ENCODE peak calls at places on chromosomes 11 and 22, in six cellular contexts. One of them, this sample, is unnamed.

GRCh38 chr11:120817131-120817530 is 206.8 kb upstream of the TBCEL start:
- DNase-seq in uterus: no peak
- DNase-seq in thoracic aorta: no peak
- DNase-seq in type B pancreatic cell: no peak
- DNase-seq in AG10803: no peak
- DNase-seq in GM23338: no peak
- DNase-seq in this sample: no peak

GRCh38 chr22:39967103-39967829 is 7.1 kb downstream of the TMA7B start:
- DNase-seq in uterus: no peak
- DNase-seq in thoracic aorta: no peak
- DNase-seq in type B pancreatic cell: no peak
- DNase-seq in AG10803: peak; percentile 35
- DNase-seq in GM23338: no peak
- DNase-seq in this sample: no peak

GRCh38 chr22:37747090-37747714 is 50.4 kb downstream of the TRIOBP start:
- DNase-seq in uterus: peak; percentile 57
- DNase-seq in thoracic aorta: no peak
- DNase-seq in type B pancreatic cell: no peak
- DNase-seq in AG10803: peak; percentile 43
- DNase-seq in GM23338: no peak
- DNase-seq in this sample: peak; percentile 55

GRCh38 chr11:117226388-117227385 is 5.2 kb downstream of the PCSK7 start:
- DNase-seq in uterus: no peak
- DNase-seq in thoracic aorta: no peak
- DNase-seq in type B pancreatic cell: no peak
- DNase-seq in AG10803: peak; percentile 78
- DNase-seq in GM23338: peak; percentile 90
- DNase-seq in this sample: peak; percentile 53

GRCh38 chr11:71580057-71581003 is 2.3 kb downstream of the KRTAP5-11 start:
- DNase-seq in uterus: peak; percentile 24
- DNase-seq in thoracic aorta: no peak
- DNase-seq in type B pancreatic cell: no peak
- DNase-seq in AG10803: peak; percentile 80
- DNase-seq in GM23338: peak; percentile 83
- DNase-seq in this sample: peak; percentile 52

GRCh38 chr22:30610299-30610698 is 3.3 kb downstream of the TCN2 start:
- DNase-seq in uterus: no peak
- DNase-seq in thoracic aorta: no peak
- DNase-seq in type B pancreatic cell: no peak
- DNase-seq in AG10803: no peak
- DNase-seq in GM23338: no peak
- DNase-seq in this sample: no peak

GRCh38 chr11:1564535-1565172 is 7.4 kb downstream of the DUSP8 start:
- DNase-seq in uterus: peak; percentile 78
- DNase-seq in thoracic aorta: peak; percentile 67
- DNase-seq in type B pancreatic cell: peak; percentile 88
- DNase-seq in AG10803: peak; percentile 67
- DNase-seq in GM23338: peak; percentile 84
- DNase-seq in this sample: peak; percentile 87

GRCh38 chr11:19474211-19474610 is 233.5 kb upstream of the E2F8 start:
- DNase-seq in uterus: no peak
- DNase-seq in thoracic aorta: no peak
- DNase-seq in type B pancreatic cell: no peak
- DNase-seq in AG10803: no peak
- DNase-seq in GM23338: no peak
- DNase-seq in this sample: no peak

GRCh38 chr11:1554981-1555712 is 16.9 kb downstream of the DUSP8 start:
- DNase-seq in uterus: no peak
- DNase-seq in thoracic aorta: no peak
- DNase-seq in type B pancreatic cell: no peak
- DNase-seq in AG10803: no peak
- DNase-seq in GM23338: no peak
- DNase-seq in this sample: no peak

GRCh38 chr22:21591695-21592094 is 24.2 kb downstream of the UBE2L3 start:
- DNase-seq in uterus: no peak
- DNase-seq in thoracic aorta: peak; percentile 18
- DNase-seq in type B pancreatic cell: no peak
- DNase-seq in AG10803: no peak
- DNase-seq in GM23338: no peak
- DNase-seq in this sample: no peak

GRCh38 chr22:44701824-44702478 is at the start of gene PRR5:
- DNase-seq in uterus: peak; percentile 69
- DNase-seq in thoracic aorta: no peak
- DNase-seq in type B pancreatic cell: peak; percentile 84
- DNase-seq in AG10803: peak; percentile 93
- DNase-seq in GM23338: peak; percentile 71
- DNase-seq in this sample: peak; percentile 82

GRCh38 chr11:20042717-20043392 is 117.4 kb downstream of the DBX1 start:
- DNase-seq in uterus: no peak
- DNase-seq in thoracic aorta: no peak
- DNase-seq in type B pancreatic cell: no peak
- DNase-seq in AG10803: no peak
- DNase-seq in GM23338: peak; percentile 24
- DNase-seq in this sample: no peak

GRCh38 chr11:1371836-1372465 is 17.8 kb upstream of the BRSK2 start:
- DNase-seq in uterus: no peak
- DNase-seq in thoracic aorta: no peak
- DNase-seq in type B pancreatic cell: no peak
- DNase-seq in AG10803: no peak
- DNase-seq in GM23338: no peak
- DNase-seq in this sample: no peak

GRCh38 chr22:23375031-23375827 is 194.9 kb downstream of the BCR start:
- DNase-seq in uterus: no peak
- DNase-seq in thoracic aorta: no peak
- DNase-seq in type B pancreatic cell: no peak
- DNase-seq in AG10803: no peak
- DNase-seq in GM23338: no peak
- DNase-seq in this sample: no peak

GRCh38 chr11:1121343-1122331 is 36.1 kb upstream of the MUC5AC start:
- DNase-seq in uterus: no peak
- DNase-seq in thoracic aorta: no peak
- DNase-seq in type B pancreatic cell: peak; percentile 69
- DNase-seq in AG10803: no peak
- DNase-seq in GM23338: no peak
- DNase-seq in this sample: no peak

GRCh38 chr11:78564889-78565467 is 9.7 kb downstream of the NARS2 start:
- DNase-seq in uterus: no peak
- DNase-seq in thoracic aorta: no peak
- DNase-seq in type B pancreatic cell: no peak
- DNase-seq in AG10803: peak; percentile 68
- DNase-seq in GM23338: no peak
- DNase-seq in this sample: no peak

GRCh38 chr11:119285431-119285830 is 31.5 kb downstream of the MCAM start:
- DNase-seq in uterus: no peak
- DNase-seq in thoracic aorta: no peak
- DNase-seq in type B pancreatic cell: no peak
- DNase-seq in AG10803: no peak
- DNase-seq in GM23338: no peak
- DNase-seq in this sample: no peak

GRCh38 chr11:14270690-14271542 is 88.1 kb downstream of the RRAS2 start:
- DNase-seq in uterus: no peak
- DNase-seq in thoracic aorta: no peak
- DNase-seq in type B pancreatic cell: no peak
- DNase-seq in AG10803: no peak
- DNase-seq in GM23338: no peak
- DNase-seq in this sample: no peak

GRCh38 chr11:44813401-44813800 is 86.6 kb downstream of the TSPAN18 start:
- DNase-seq in uterus: no peak
- DNase-seq in thoracic aorta: no peak
- DNase-seq in type B pancreatic cell: no peak
- DNase-seq in AG10803: no peak
- DNase-seq in GM23338: no peak
- DNase-seq in this sample: no peak

GRCh38 chr22:49849161-49850020 is 4.3 kb upstream of the ZBED4 start:
- DNase-seq in uterus: no peak
- DNase-seq in thoracic aorta: no peak
- DNase-seq in type B pancreatic cell: no peak
- DNase-seq in AG10803: no peak
- DNase-seq in GM23338: no peak
- DNase-seq in this sample: peak; percentile 26

GRCh38 chr11:47161134-47161854 is 15.4 kb downstream of the ARFGAP2 start:
- DNase-seq in uterus: peak; percentile 62
- DNase-seq in thoracic aorta: no peak
- DNase-seq in type B pancreatic cell: no peak
- DNase-seq in AG10803: peak; percentile 71
- DNase-seq in GM23338: peak; percentile 93
- DNase-seq in this sample: peak; percentile 73

GRCh38 chr22:48300877-48301276 is 1526.8 kb downstream of the BRD1 start:
- DNase-seq in uterus: no peak
- DNase-seq in thoracic aorta: no peak
- DNase-seq in type B pancreatic cell: no peak
- DNase-seq in AG10803: no peak
- DNase-seq in GM23338: no peak
- DNase-seq in this sample: no peak

GRCh38 chr22:44449061-44449682 is 48.9 kb downstream of the RTL6 start:
- DNase-seq in uterus: no peak
- DNase-seq in thoracic aorta: no peak
- DNase-seq in type B pancreatic cell: no peak
- DNase-seq in AG10803: peak; percentile 91
- DNase-seq in GM23338: no peak
- DNase-seq in this sample: no peak

GRCh38 chr11:132490976-132491375 is 1041.3 kb downstream of the OPCML start:
- DNase-seq in uterus: no peak
- DNase-seq in thoracic aorta: no peak
- DNase-seq in type B pancreatic cell: no peak
- DNase-seq in AG10803: peak; percentile 71
- DNase-seq in GM23338: no peak
- DNase-seq in this sample: no peak

GRCh38 chr11:39365809-39366436 is 2093.5 kb downstream of the LRRC4C start:
- DNase-seq in uterus: no peak
- DNase-seq in thoracic aorta: no peak
- DNase-seq in type B pancreatic cell: no peak
- DNase-seq in AG10803: no peak
- DNase-seq in GM23338: peak; percentile 26
- DNase-seq in this sample: no peak
- TF ChIP-seq CTCF in uterus: no peak
- TF ChIP-seq CTCF in thoracic aorta: no peak
- TF ChIP-seq CTCF in type B pancreatic cell: no peak
- TF ChIP-seq CTCF in AG10803: no peak
- TF ChIP-seq CTCF in GM23338: peak; percentile 49
- TF ChIP-seq CTCF in this sample: no peak

GRCh38 chr11:28585007-28585406 is 476.8 kb downstream of the METTL15 start:
- DNase-seq in uterus: no peak
- DNase-seq in thoracic aorta: no peak
- DNase-seq in type B pancreatic cell: no peak
- DNase-seq in AG10803: peak; percentile 41
- DNase-seq in GM23338: no peak
- DNase-seq in this sample: no peak

GRCh38 chr11:28581286-28582242 is 473.4 kb downstream of the METTL15 start:
- DNase-seq in uterus: no peak
- DNase-seq in thoracic aorta: no peak
- DNase-seq in type B pancreatic cell: no peak
- DNase-seq in AG10803: peak; percentile 54
- DNase-seq in GM23338: peak; percentile 21
- DNase-seq in this sample: no peak
- TF ChIP-seq CTCF in uterus: no peak
- TF ChIP-seq CTCF in thoracic aorta: no peak
- TF ChIP-seq CTCF in type B pancreatic cell: peak; percentile 37
- TF ChIP-seq CTCF in AG10803: peak; percentile 5
- TF ChIP-seq CTCF in GM23338: peak; percentile 9
- TF ChIP-seq CTCF in this sample: no peak

GRCh38 chr11:101913631-101914030 is 1.2 kb upstream of the CEP126 start:
- DNase-seq in uterus: no peak
- DNase-seq in thoracic aorta: no peak
- DNase-seq in type B pancreatic cell: no peak
- DNase-seq in AG10803: no peak
- DNase-seq in GM23338: no peak
- DNase-seq in this sample: no peak

GRCh38 chr11:101915811-101916291 is 471 bp downstream of the ANGPTL5 start:
- DNase-seq in uterus: no peak
- DNase-seq in thoracic aorta: no peak
- DNase-seq in type B pancreatic cell: no peak
- DNase-seq in AG10803: peak; percentile 75
- DNase-seq in GM23338: peak; percentile 13
- DNase-seq in this sample: no peak

GRCh38 chr11:101914349-101914736 is 467 bp upstream of the CEP126 start:
- DNase-seq in uterus: no peak
- DNase-seq in thoracic aorta: no peak
- DNase-seq in type B pancreatic cell: no peak
- DNase-seq in AG10803: peak; percentile 64
- DNase-seq in GM23338: no peak
- DNase-seq in this sample: no peak

GRCh38 chr11:101914737-101915426 is at the start of gene CEP126:
- DNase-seq in uterus: peak; percentile 95
- DNase-seq in thoracic aorta: peak; percentile 88
- DNase-seq in type B pancreatic cell: peak; percentile 95
- DNase-seq in AG10803: peak; percentile 95
- DNase-seq in GM23338: peak; percentile 97
- DNase-seq in this sample: peak; percentile 98

GRCh38 chr11:101912823-101913284 is 2.0 kb upstream of the CEP126 start:
- DNase-seq in uterus: no peak
- DNase-seq in thoracic aorta: no peak
- DNase-seq in type B pancreatic cell: no peak
- DNase-seq in AG10803: no peak
- DNase-seq in GM23338: no peak
- DNase-seq in this sample: no peak
- TF ChIP-seq CTCF in uterus: no peak
- TF ChIP-seq CTCF in thoracic aorta: no peak
- TF ChIP-seq CTCF in type B pancreatic cell: no peak
- TF ChIP-seq CTCF in AG10803: no peak
- TF ChIP-seq CTCF in GM23338: peak; percentile 34
- TF ChIP-seq CTCF in this sample: no peak

GRCh38 chr22:35418726-35419125 is 18.8 kb downstream of the MCM5 start:
- DNase-seq in uterus: no peak
- DNase-seq in thoracic aorta: no peak
- DNase-seq in type B pancreatic cell: no peak
- DNase-seq in AG10803: no peak
- DNase-seq in GM23338: no peak
- DNase-seq in this sample: no peak

GRCh38 chr22:35422936-35423335 is 23.0 kb downstream of the MCM5 start:
- DNase-seq in uterus: no peak
- DNase-seq in thoracic aorta: no peak
- DNase-seq in type B pancreatic cell: no peak
- DNase-seq in AG10803: no peak
- DNase-seq in GM23338: no peak
- DNase-seq in this sample: no peak

GRCh38 chr22:35419756-35420155 is 19.8 kb downstream of the MCM5 start:
- DNase-seq in uterus: no peak
- DNase-seq in thoracic aorta: no peak
- DNase-seq in type B pancreatic cell: no peak
- DNase-seq in AG10803: no peak
- DNase-seq in GM23338: no peak
- DNase-seq in this sample: no peak

GRCh38 chr22:35422145-35422544 is 22.2 kb downstream of the MCM5 start:
- DNase-seq in uterus: no peak
- DNase-seq in thoracic aorta: no peak
- DNase-seq in type B pancreatic cell: no peak
- DNase-seq in AG10803: no peak
- DNase-seq in GM23338: no peak
- DNase-seq in this sample: no peak

DNA sequence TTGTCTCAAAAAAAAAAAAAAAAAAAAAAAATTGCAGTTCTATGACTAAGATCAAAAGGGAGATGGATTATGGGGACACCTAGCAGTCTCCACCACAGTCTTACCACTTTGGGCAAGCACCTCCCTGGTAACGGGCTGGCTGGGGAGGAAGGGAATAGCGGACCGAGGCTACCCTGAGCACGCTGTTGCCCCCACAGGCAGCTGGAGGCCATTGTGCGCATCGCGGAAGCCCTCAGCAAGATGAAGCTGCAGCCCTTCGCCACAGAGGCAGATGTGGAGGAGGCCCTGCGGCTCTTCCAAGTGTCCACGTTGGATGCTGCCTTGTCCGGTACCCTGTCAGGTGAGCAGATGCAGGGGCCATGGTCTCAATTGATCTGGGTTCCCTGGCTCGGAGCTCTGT is 21.2 kb downstream of the MCM5 start:
- DNase-seq in uterus: no peak
- DNase-seq in thoracic aorta: no peak
- DNase-seq in type B pancreatic cell: no peak
- DNase-seq in AG10803: no peak
- DNase-seq in GM23338: peak; percentile 66
- DNase-seq in this sample: no peak
- TF ChIP-seq CTCF in uterus: no peak
- TF ChIP-seq CTCF in thoracic aorta: no peak
- TF ChIP-seq CTCF in type B pancreatic cell: no peak
- TF ChIP-seq CTCF in AG10803: no peak
- TF ChIP-seq CTCF in GM23338: peak; percentile 47
- TF ChIP-seq CTCF in this sample: no peak